ENCODE peak calls at places on chromosomes 2 and 18, in five cellular contexts. C, H, Q, D and M are unnamed samples.

GRCh38 chr2:102027036-102027702 is 35.4 kb downstream of the IL1R2 start:
- DNase-seq in C (no peak), H (no peak), Q (no peak), D (peak; percentile 92), M (peak; percentile 88)

GRCh38 chr2:201118957-201119848 is 3.2 kb downstream of the CFLAR start:
- DNase-seq in C (peak; percentile 51), H (no peak), Q (no peak), D (peak; percentile 66), M (peak; percentile 63)

GRCh38 chr2:33494155-33494779 is 17.8 kb downstream of the RASGRP3 start:
- DNase-seq in C (peak; percentile 67), H (no peak), Q (peak; percentile 25), D (peak; percentile 50), M (no peak)

GRCh38 chr2:215171151-215171550 is 32.7 kb upstream of the ABCA12 start:
- DNase-seq in C (peak; percentile 53), H (no peak), Q (no peak), D (peak; percentile 36), M (peak; percentile 23)

GRCh38 chr18:37482433-37482832 is 83.2 kb downstream of the CELF4 start:
- DNase-seq in C (no peak), H (peak; percentile 64), Q (no peak), D (no peak), M (no peak)

GRCh38 chr2:147374410-147374811 is 470.4 kb upstream of the ACVR2A start:
- DNase-seq in C (no peak), H (no peak), Q (no peak), D (peak; percentile 62), M (peak; percentile 84)

GRCh38 chr2:152433289-152433688 is 98.3 kb downstream of the FMNL2 start:
- DNase-seq in C (no peak), H (no peak), Q (no peak), D (no peak), M (no peak)

GRCh38 chr18:74316257-74317180 is 880 bp downstream of the C18orf63 start:
- DNase-seq in C (peak; percentile 95), H (no peak), Q (peak; percentile 42), D (peak; percentile 86), M (peak; percentile 73)

GRCh38 chr2:44906972-44907371 is 34.5 kb upstream of the SIX3 start:
- DNase-seq in C (no peak), H (no peak), Q (no peak), D (no peak), M (no peak)

GRCh38 chr2:109258905-109259540 is 130.0 kb downstream of the SH3RF3 start:
- DNase-seq in C (no peak), H (no peak), Q (no peak), D (peak; percentile 50), M (no peak)

GRCh38 chr2:227155395-227155794 is 8.6 kb downstream of the COL4A4 start:
- DNase-seq in C (no peak), H (no peak), Q (no peak), D (peak; percentile 6), M (no peak)

GRCh38 chr2:44211183-44211582 is 42.5 kb downstream of the PPM1B start:
- DNase-seq in C (no peak), H (no peak), Q (no peak), D (no peak), M (no peak)

GRCh38 chr2:166167451-166167850 is 39.6 kb upstream of the SCN1A start:
- DNase-seq in C (no peak), H (no peak), Q (no peak), D (no peak), M (peak; percentile 66)

GRCh38 chr2:233470839-233471238 is 95.7 kb downstream of the USP40 start:
- DNase-seq in C (no peak), H (no peak), Q (no peak), D (no peak), M (no peak)

GRCh38 chr2:62423883-62424458 is 82.0 kb downstream of the TMEM17 start:
- DNase-seq in C (no peak), H (no peak), Q (no peak), D (no peak), M (no peak)

GRCh38 chr2:200479617-200480292 is 30.1 kb downstream of the KCTD18 start:
- DNase-seq in C (peak; percentile 87), H (no peak), Q (peak; percentile 88), D (peak; percentile 85), M (peak; percentile 73)

GRCh38 chr2:120470041-120470716 is 124.2 kb downstream of the INHBB start:
- DNase-seq in C (peak; percentile 97), H (no peak), Q (peak; percentile 90), D (peak; percentile 99), M (peak; percentile 86)

GRCh38 chr18:58263055-58263732 is 219.2 kb downstream of the NEDD4L start:
- DNase-seq in C (peak; percentile 85), H (no peak), Q (peak; percentile 37), D (no peak), M (peak; percentile 51)

GRCh38 chr2:106758885-106759559 is 126.9 kb downstream of the ST6GAL2 start:
- DNase-seq in C (no peak), H (no peak), Q (no peak), D (no peak), M (no peak)

GRCh38 chr2:29489568-29489967 is 374.4 kb downstream of the CLIP4 start:
- DNase-seq in C (no peak), H (no peak), Q (no peak), D (no peak), M (no peak)

GRCh38 chr2:29490037-29490436 is 374.8 kb downstream of the CLIP4 start:
- DNase-seq in C (no peak), H (no peak), Q (no peak), D (no peak), M (no peak)

GRCh38 chr2:29485631-29486030 is 370.4 kb downstream of the CLIP4 start:
- DNase-seq in C (no peak), H (no peak), Q (no peak), D (no peak), M (no peak)

GRCh38 chr2:29485117-29485516 is 369.9 kb downstream of the CLIP4 start:
- DNase-seq in C (no peak), H (no peak), Q (no peak), D (no peak), M (no peak)

DNA sequence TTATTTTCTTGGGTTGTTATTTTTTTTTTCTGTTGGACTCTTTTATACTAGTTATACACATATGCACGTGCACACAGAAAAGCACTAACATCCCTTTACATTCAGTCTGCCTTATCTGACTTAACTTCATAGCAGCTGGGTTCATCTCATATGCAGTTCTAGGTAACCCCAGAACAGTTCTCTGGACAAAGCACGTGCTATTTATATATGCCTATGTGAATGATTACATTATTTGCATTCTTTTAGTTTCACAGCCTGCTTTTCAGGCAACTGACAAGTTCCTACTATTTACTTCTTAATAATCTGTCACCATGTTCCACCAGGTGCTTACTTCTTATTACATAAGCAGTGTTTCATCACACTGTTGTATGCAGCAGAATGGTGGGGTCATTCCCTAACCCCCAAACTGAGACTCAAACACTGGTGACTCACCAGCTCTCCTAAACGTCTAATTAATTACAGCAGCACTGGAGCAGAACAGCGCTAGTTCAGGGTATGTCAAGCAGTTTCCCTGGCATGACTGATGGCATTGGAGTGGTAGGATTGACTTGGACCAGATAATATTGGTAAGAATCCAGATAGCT is 372.8 kb downstream of the CLIP4 start:
- DNase-seq in C (no peak), H (no peak), Q (no peak), D (peak; percentile 28), M (peak; percentile 61)
- H3K4me3 ChIP-seq in C (no peak overlapping the region), H (no peak overlapping the region), Q (no peak overlapping the region), D (no peak overlapping the region), M (no peak overlapping the region)

DNA sequence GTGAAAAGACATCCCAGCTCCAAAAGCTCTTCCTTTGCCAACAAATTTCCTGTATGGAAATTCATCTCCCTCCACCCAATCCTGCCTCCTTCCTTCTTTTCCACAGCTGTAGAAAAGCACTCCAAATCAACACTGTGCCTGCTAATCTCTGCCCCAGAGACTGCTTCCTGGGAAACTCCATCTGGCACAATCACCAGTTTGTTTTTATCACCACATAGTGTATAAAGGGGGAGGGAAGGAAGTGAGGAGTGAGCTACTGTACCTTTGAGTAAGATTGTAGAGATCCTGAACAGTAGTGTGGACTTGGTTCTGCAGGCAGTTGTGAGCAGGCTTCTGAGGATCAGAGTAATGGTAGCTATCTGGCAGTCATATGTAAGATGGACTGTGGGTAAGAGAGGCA is 14.7 kb upstream of the FAM237A start:
- DNase-seq in C (no peak), H (no peak), Q (no peak), D (no peak), M (no peak)
- H3K9me3 ChIP-seq in C (no peaks in the 10 kb centered on the region), H (no peaks in the 10 kb centered on the region), Q (no peaks in the 10 kb centered on the region), D (no peaks in the 10 kb centered on the region), M (no peaks in the 10 kb centered on the region)

GRCh38 chr2:219911541-219911940 is 284.1 kb downstream of the SLC4A3 start:
- DNase-seq in C (no peak), H (no peak), Q (no peak), D (no peak), M (peak; percentile 25)

GRCh38 chr2:219916261-219916660 is 288.8 kb downstream of the SLC4A3 start:
- DNase-seq in C (no peak), H (no peak), Q (no peak), D (no peak), M (no peak)

GRCh38 chr2:219908538-219908937 is 281.1 kb downstream of the SLC4A3 start:
- DNase-seq in C (peak; percentile 10), H (no peak), Q (peak; percentile 5), D (no peak), M (no peak)

GRCh38 chr2:219914577-219914976 is 287.1 kb downstream of the SLC4A3 start:
- DNase-seq in C (no peak), H (no peak), Q (no peak), D (no peak), M (no peak)

GRCh38 chr2:219912530-219912929 is 285.1 kb downstream of the SLC4A3 start:
- DNase-seq in C (no peak), H (no peak), Q (no peak), D (peak; percentile 84), M (peak; percentile 66)
- H3K4me2 ChIP-seq in C (no peak overlapping the region), H (peak overlapping the region; percentile 59), Q (no peak overlapping the region), D (peak overlapping the region; percentile 65), M (peak overlapping the region; percentile 38)

GRCh38 chr2:65869286-65869685 is 436.9 kb upstream of the SPRED2 start:
- DNase-seq in C (no peak), H (no peak), Q (no peak), D (no peak), M (no peak)
- H3K4me3 ChIP-seq in C (no peak overlapping the region), H (no peak overlapping the region), Q (no peak overlapping the region), D (no peak overlapping the region), M (no peak overlapping the region)

GRCh38 chr2:14219306-14219705 is 413.2 kb upstream of the LRATD1 start:
- DNase-seq in C (no peak), H (no peak), Q (no peak), D (no peak), M (no peak)

GRCh38 chr2:14223576-14223975 is 408.9 kb upstream of the LRATD1 start:
- DNase-seq in C (no peak), H (no peak), Q (no peak), D (no peak), M (no peak)

GRCh38 chr2:14220101-14220500 is 412.4 kb upstream of the LRATD1 start:
- DNase-seq in C (peak; percentile 5), H (no peak), Q (no peak), D (no peak), M (peak; percentile 15)
- H3K9me3 ChIP-seq in C (no peaks in the 10 kb centered on the region), H (no peaks in the 10 kb centered on the region), Q (no peaks in the 10 kb centered on the region), D (no peaks in the 10 kb centered on the region), M (no peaks in the 10 kb centered on the region)